ENCODE peak calls at places on chromosomes 4 and X, in ten cellular contexts. One of them, this sample, is unnamed.

GRCh38 chrX:150635952-150636351 is 57.2 kb upstream of the MTMR1 start:
- DNase-seq in heart left ventricle: no peak
- DNase-seq in naive thymus-derived CD8-positive, alpha-beta T cell: no peak
- DNase-seq in PC-3: peak; percentile 76
- DNase-seq in RPMI7951: peak; percentile 78
- DNase-seq in lower lobe of right lung: no peak
- DNase-seq in cardiac fibroblast: peak; percentile 83
- DNase-seq in T-helper 1 cell: no peak
- DNase-seq in astrocyte of the spinal cord: peak; percentile 68
- DNase-seq in brain microvascular endothelial cell: peak; percentile 41
- DNase-seq in this sample: peak; percentile 49

GRCh38 chrX:154412468-154412867 is 1.1 kb downstream of the TAFAZZIN start:
- DNase-seq in brain microvascular endothelial cell: no peak
- DNase-seq in lower lobe of right lung: peak; percentile 56
- DNase-seq in RPMI7951: no peak
- DNase-seq in cardiac fibroblast: peak; percentile 13
- DNase-seq in astrocyte of the spinal cord: no peak
- DNase-seq in PC-3: peak; percentile 39
- DNase-seq in T-helper 1 cell: no peak
- DNase-seq in heart left ventricle: peak; percentile 52
- DNase-seq in naive thymus-derived CD8-positive, alpha-beta T cell: no peak
- DNase-seq in this sample: no peak

GRCh38 chr4:19739101-19739651 is 512.5 kb upstream of the SLIT2 start:
- DNase-seq in naive thymus-derived CD8-positive, alpha-beta T cell: no peak
- DNase-seq in heart left ventricle: no peak
- DNase-seq in RPMI7951: peak; percentile 92
- DNase-seq in brain microvascular endothelial cell: peak; percentile 95
- DNase-seq in cardiac fibroblast: peak; percentile 93
- DNase-seq in astrocyte of the spinal cord: peak; percentile 95
- DNase-seq in PC-3: peak; percentile 84
- DNase-seq in T-helper 1 cell: no peak
- DNase-seq in lower lobe of right lung: no peak
- DNase-seq in this sample: peak; percentile 26

GRCh38 chr4:108336076-108336475 is 167.3 kb upstream of the LEF1 start:
- DNase-seq in naive thymus-derived CD8-positive, alpha-beta T cell: no peak
- DNase-seq in cardiac fibroblast: peak; percentile 16
- DNase-seq in PC-3: no peak
- DNase-seq in astrocyte of the spinal cord: peak; percentile 62
- DNase-seq in heart left ventricle: no peak
- DNase-seq in RPMI7951: peak; percentile 78
- DNase-seq in brain microvascular endothelial cell: peak; percentile 62
- DNase-seq in T-helper 1 cell: no peak
- DNase-seq in lower lobe of right lung: no peak
- DNase-seq in this sample: no peak

GRCh38 chrX:124217289-124218251 is 114.9 kb upstream of the TEX13D start:
- DNase-seq in T-helper 1 cell: peak; percentile 38
- DNase-seq in lower lobe of right lung: no peak
- DNase-seq in cardiac fibroblast: peak; percentile 30
- DNase-seq in heart left ventricle: peak; percentile 20
- DNase-seq in RPMI7951: peak; percentile 80
- DNase-seq in naive thymus-derived CD8-positive, alpha-beta T cell: peak; percentile 54
- DNase-seq in astrocyte of the spinal cord: peak; percentile 37
- DNase-seq in brain microvascular endothelial cell: peak; percentile 53
- DNase-seq in PC-3: peak; percentile 80
- DNase-seq in this sample: no peak

GRCh38 chr4:24249972-24250371 is 334.4 kb downstream of the DHX15 start:
- DNase-seq in heart left ventricle: no peak
- DNase-seq in cardiac fibroblast: no peak
- DNase-seq in RPMI7951: no peak
- DNase-seq in lower lobe of right lung: no peak
- DNase-seq in PC-3: no peak
- DNase-seq in T-helper 1 cell: no peak
- DNase-seq in brain microvascular endothelial cell: no peak
- DNase-seq in astrocyte of the spinal cord: no peak
- DNase-seq in naive thymus-derived CD8-positive, alpha-beta T cell: no peak
- DNase-seq in this sample: no peak

GRCh38 chrX:151754042-151754419 is 19.5 kb downstream of the CNGA2 start:
- DNase-seq in cardiac fibroblast: peak; percentile 64
- DNase-seq in T-helper 1 cell: no peak
- DNase-seq in brain microvascular endothelial cell: peak; percentile 79
- DNase-seq in RPMI7951: peak; percentile 75
- DNase-seq in PC-3: peak; percentile 59
- DNase-seq in heart left ventricle: no peak
- DNase-seq in astrocyte of the spinal cord: peak; percentile 76
- DNase-seq in naive thymus-derived CD8-positive, alpha-beta T cell: no peak
- DNase-seq in lower lobe of right lung: no peak
- DNase-seq in this sample: no peak

GRCh38 chr4:72857787-72858186 is 211.7 kb downstream of the COX18 start:
- DNase-seq in T-helper 1 cell: no peak
- DNase-seq in naive thymus-derived CD8-positive, alpha-beta T cell: no peak
- DNase-seq in astrocyte of the spinal cord: no peak
- DNase-seq in PC-3: no peak
- DNase-seq in lower lobe of right lung: no peak
- DNase-seq in heart left ventricle: no peak
- DNase-seq in brain microvascular endothelial cell: no peak
- DNase-seq in cardiac fibroblast: peak; percentile 79
- DNase-seq in RPMI7951: no peak
- DNase-seq in this sample: no peak

GRCh38 chrX:68872171-68872570 is 43.4 kb downstream of the EFNB1 start:
- DNase-seq in T-helper 1 cell: no peak
- DNase-seq in heart left ventricle: no peak
- DNase-seq in brain microvascular endothelial cell: no peak
- DNase-seq in cardiac fibroblast: no peak
- DNase-seq in astrocyte of the spinal cord: no peak
- DNase-seq in naive thymus-derived CD8-positive, alpha-beta T cell: no peak
- DNase-seq in RPMI7951: no peak
- DNase-seq in PC-3: no peak
- DNase-seq in lower lobe of right lung: no peak
- DNase-seq in this sample: no peak

GRCh38 chr4:87529187-87529586 is at the start of gene SPARCL1:
- DNase-seq in lower lobe of right lung: no peak
- DNase-seq in heart left ventricle: peak; percentile 50
- DNase-seq in cardiac fibroblast: no peak
- DNase-seq in RPMI7951: no peak
- DNase-seq in PC-3: no peak
- DNase-seq in astrocyte of the spinal cord: no peak
- DNase-seq in brain microvascular endothelial cell: no peak
- DNase-seq in T-helper 1 cell: no peak
- DNase-seq in naive thymus-derived CD8-positive, alpha-beta T cell: no peak
- DNase-seq in this sample: no peak

GRCh38 chr4:3871181-3871852 is 105.1 kb downstream of the ADRA2C start:
- DNase-seq in lower lobe of right lung: peak; percentile 31
- DNase-seq in naive thymus-derived CD8-positive, alpha-beta T cell: peak; percentile 13
- DNase-seq in PC-3: no peak
- DNase-seq in T-helper 1 cell: no peak
- DNase-seq in brain microvascular endothelial cell: no peak
- DNase-seq in cardiac fibroblast: no peak
- DNase-seq in heart left ventricle: no peak
- DNase-seq in RPMI7951: no peak
- DNase-seq in astrocyte of the spinal cord: no peak
- DNase-seq in this sample: no peak

GRCh38 chr4:79413032-79413431 is 5.0 kb upstream of the GK2 start:
- DNase-seq in heart left ventricle: no peak
- DNase-seq in T-helper 1 cell: no peak
- DNase-seq in RPMI7951: no peak
- DNase-seq in brain microvascular endothelial cell: no peak
- DNase-seq in lower lobe of right lung: no peak
- DNase-seq in astrocyte of the spinal cord: no peak
- DNase-seq in cardiac fibroblast: no peak
- DNase-seq in naive thymus-derived CD8-positive, alpha-beta T cell: no peak
- DNase-seq in PC-3: no peak
- DNase-seq in this sample: no peak

GRCh38 chrX:17735396-17735795 is 1.9 kb upstream of the SCML1 start:
- DNase-seq in naive thymus-derived CD8-positive, alpha-beta T cell: no peak
- DNase-seq in cardiac fibroblast: no peak
- DNase-seq in astrocyte of the spinal cord: no peak
- DNase-seq in lower lobe of right lung: no peak
- DNase-seq in T-helper 1 cell: no peak
- DNase-seq in heart left ventricle: no peak
- DNase-seq in PC-3: no peak
- DNase-seq in brain microvascular endothelial cell: no peak
- DNase-seq in RPMI7951: no peak
- DNase-seq in this sample: no peak

GRCh38 chr4:1356181-1356998 is 9.4 kb downstream of the UVSSA start:
- DNase-seq in astrocyte of the spinal cord: peak; percentile 54
- DNase-seq in naive thymus-derived CD8-positive, alpha-beta T cell: peak; percentile 46
- DNase-seq in cardiac fibroblast: peak; percentile 64
- DNase-seq in T-helper 1 cell: no peak
- DNase-seq in heart left ventricle: peak; percentile 62
- DNase-seq in RPMI7951: peak; percentile 23
- DNase-seq in lower lobe of right lung: peak; percentile 73
- DNase-seq in PC-3: peak; percentile 38
- DNase-seq in brain microvascular endothelial cell: peak; percentile 41
- DNase-seq in this sample: peak; percentile 78

GRCh38 chrX:132491191-132491590 is 2.4 kb upstream of the MBNL3 start:
- DNase-seq in heart left ventricle: no peak
- DNase-seq in brain microvascular endothelial cell: no peak
- DNase-seq in RPMI7951: peak; percentile 60
- DNase-seq in cardiac fibroblast: no peak
- DNase-seq in T-helper 1 cell: no peak
- DNase-seq in PC-3: peak; percentile 79
- DNase-seq in naive thymus-derived CD8-positive, alpha-beta T cell: peak; percentile 29
- DNase-seq in lower lobe of right lung: no peak
- DNase-seq in astrocyte of the spinal cord: no peak
- DNase-seq in this sample: no peak

GRCh38 chr4:159298502-159298901 is 195.6 kb downstream of the RAPGEF2 start:
- DNase-seq in heart left ventricle: no peak
- DNase-seq in lower lobe of right lung: no peak
- DNase-seq in brain microvascular endothelial cell: peak; percentile 30
- DNase-seq in RPMI7951: peak; percentile 7
- DNase-seq in naive thymus-derived CD8-positive, alpha-beta T cell: no peak
- DNase-seq in astrocyte of the spinal cord: peak; percentile 45
- DNase-seq in PC-3: no peak
- DNase-seq in cardiac fibroblast: peak; percentile 39
- DNase-seq in T-helper 1 cell: no peak
- DNase-seq in this sample: no peak

GRCh38 chr4:108114503-108114902 is 54.2 kb downstream of the LEF1 start:
- DNase-seq in RPMI7951: no peak
- DNase-seq in lower lobe of right lung: no peak
- DNase-seq in naive thymus-derived CD8-positive, alpha-beta T cell: no peak
- DNase-seq in astrocyte of the spinal cord: no peak
- DNase-seq in T-helper 1 cell: no peak
- DNase-seq in PC-3: no peak
- DNase-seq in heart left ventricle: no peak
- DNase-seq in cardiac fibroblast: no peak
- DNase-seq in brain microvascular endothelial cell: no peak
- DNase-seq in this sample: no peak

GRCh38 chr4:152704788-152705187 is 25.0 kb upstream of the TMEM154 start:
- DNase-seq in astrocyte of the spinal cord: no peak
- DNase-seq in lower lobe of right lung: no peak
- DNase-seq in PC-3: no peak
- DNase-seq in brain microvascular endothelial cell: no peak
- DNase-seq in naive thymus-derived CD8-positive, alpha-beta T cell: no peak
- DNase-seq in T-helper 1 cell: no peak
- DNase-seq in RPMI7951: no peak
- DNase-seq in heart left ventricle: no peak
- DNase-seq in cardiac fibroblast: no peak
- DNase-seq in this sample: no peak

GRCh38 chr4:149823770-149824221 is 8.2 kb upstream of the IQCM start:
- DNase-seq in cardiac fibroblast: peak; percentile 77
- DNase-seq in lower lobe of right lung: no peak
- DNase-seq in RPMI7951: peak; percentile 47
- DNase-seq in naive thymus-derived CD8-positive, alpha-beta T cell: no peak
- DNase-seq in T-helper 1 cell: no peak
- DNase-seq in heart left ventricle: no peak
- DNase-seq in PC-3: peak; percentile 79
- DNase-seq in brain microvascular endothelial cell: peak; percentile 61
- DNase-seq in astrocyte of the spinal cord: peak; percentile 87
- DNase-seq in this sample: peak; percentile 47

GRCh38 chr4:8422327-8422726 is 18.2 kb downstream of the ACOX3 start:
- DNase-seq in lower lobe of right lung: no peak
- DNase-seq in naive thymus-derived CD8-positive, alpha-beta T cell: no peak
- DNase-seq in astrocyte of the spinal cord: no peak
- DNase-seq in brain microvascular endothelial cell: no peak
- DNase-seq in PC-3: peak; percentile 45
- DNase-seq in RPMI7951: no peak
- DNase-seq in heart left ventricle: no peak
- DNase-seq in T-helper 1 cell: no peak
- DNase-seq in cardiac fibroblast: no peak
- DNase-seq in this sample: no peak

GRCh38 chr4:155766544-155766943 is 7.7 kb downstream of the GUCY1B1 start:
- DNase-seq in naive thymus-derived CD8-positive, alpha-beta T cell: no peak
- DNase-seq in T-helper 1 cell: no peak
- DNase-seq in heart left ventricle: no peak
- DNase-seq in brain microvascular endothelial cell: no peak
- DNase-seq in astrocyte of the spinal cord: no peak
- DNase-seq in RPMI7951: no peak
- DNase-seq in PC-3: no peak
- DNase-seq in lower lobe of right lung: no peak
- DNase-seq in cardiac fibroblast: no peak
- DNase-seq in this sample: no peak

GRCh38 chr4:79623125-79623905 is 215.3 kb upstream of the GK2 start:
- DNase-seq in naive thymus-derived CD8-positive, alpha-beta T cell: no peak
- DNase-seq in PC-3: no peak
- DNase-seq in cardiac fibroblast: peak; percentile 12
- DNase-seq in astrocyte of the spinal cord: no peak
- DNase-seq in lower lobe of right lung: no peak
- DNase-seq in RPMI7951: no peak
- DNase-seq in brain microvascular endothelial cell: no peak
- DNase-seq in T-helper 1 cell: no peak
- DNase-seq in heart left ventricle: no peak
- DNase-seq in this sample: no peak